ENCODE peak calls at places on chromosome 20, in ten cellular contexts. O is stomach, Q is endothelial cell of umbilical vein, B is K562, D is suprapubic skin, X is spleen, K is sigmoid colon, G is prostate gland, N is GM23338, I is breast epithelium. F is an unnamed sample.

GRCh38 chr20:51554538-51555165 is 12.1 kb upstream of the NFATC2 start:
- DNase-seq in I (no peak), D (no peak), K (no peak), O (no peak), G (no peak), X (no peak), N (no peak), B (no peak), Q (peak; percentile 75), F (no peak)

GRCh38 chr20:20710443-20710842 is 2.0 kb downstream of the RALGAPA2 start:
- DNase-seq in G (no peak), B (no peak), I (no peak), K (no peak), X (no peak), O (no peak), N (no peak), Q (no peak), D (no peak), F (no peak)

GRCh38 chr20:14879020-14879697 is 541.7 kb upstream of the FLRT3 start:
- DNase-seq in X (no peak), K (no peak), G (no peak), I (no peak), Q (peak; percentile 62), B (no peak), O (no peak), D (no peak), N (no peak), F (no peak)

GRCh38 chr20:34045294-34045693 is 51.6 kb downstream of the RALY start:
- DNase-seq in G (peak; percentile 11), I (no peak), B (peak; percentile 39), X (no peak), N (no peak), Q (peak; percentile 17), D (no peak), O (peak; percentile 43), K (peak; percentile 71), F (no peak)

GRCh38 chr20:1674990-1675389 is 17.4 kb upstream of the SIRPG start:
- DNase-seq in K (no peak), Q (no peak), I (no peak), N (no peak), X (no peak), B (no peak), D (no peak), G (no peak), O (no peak), F (no peak)

GRCh38 chr20:21396045-21396893 is 1.1 kb downstream of the NKX2-4 start:
- DNase-seq in N (peak; percentile 66), X (no peak), G (no peak), D (no peak), I (no peak), B (no peak), O (no peak), Q (peak; percentile 32), K (no peak), F (peak; percentile 86)

GRCh38 chr20:17500826-17501225 is 30.4 kb downstream of the BFSP1 start:
- DNase-seq in K (peak; percentile 42), Q (no peak), D (peak; percentile 75), X (no peak), O (no peak), N (no peak), I (no peak), G (no peak), B (no peak), F (peak; percentile 26)

GRCh38 chr20:12886618-12887363 is 122.0 kb upstream of the SPTLC3 start:
- DNase-seq in G (no peak), X (no peak), D (no peak), O (no peak), I (no peak), K (no peak), B (no peak), N (no peak), Q (no peak), F (no peak)

GRCh38 chr20:41969656-41970055 is 351.5 kb upstream of the CHD6 start:
- DNase-seq in X (peak; percentile 70), B (no peak), O (no peak), G (no peak), Q (no peak), D (no peak), K (no peak), N (no peak), I (peak; percentile 47), F (no peak)

GRCh38 chr20:57930328-57930727 is 220.5 kb upstream of the PMEPA1 start:
- DNase-seq in Q (no peak), O (no peak), I (no peak), G (no peak), D (no peak), K (no peak), N (no peak), X (no peak), B (no peak), F (no peak)

GRCh38 chr20:8790442-8791074 is 278.3 kb upstream of the PLCB4 start:
- DNase-seq in N (peak; percentile 76), K (no peak), I (no peak), G (no peak), Q (peak; percentile 75), O (peak; percentile 36), B (peak; percentile 15), D (no peak), X (no peak), F (no peak)

GRCh38 chr20:13302647-13303425 is 81.8 kb downstream of the ISM1 start:
- DNase-seq in K (no peak), N (peak; percentile 64), O (no peak), D (no peak), X (no peak), B (no peak), I (no peak), Q (peak; percentile 21), G (no peak), F (peak; percentile 30)

GRCh38 chr20:16158976-16159286 is 414.3 kb downstream of the KIF16B start:
- DNase-seq in B (no peak), O (no peak), K (no peak), Q (no peak), N (no peak), I (no peak), D (no peak), G (no peak), X (no peak), F (no peak)

GRCh38 chr20:51176846-51177245 is 153.9 kb upstream of the KCNG1 start:
- DNase-seq in K (no peak), X (no peak), Q (no peak), O (no peak), B (no peak), I (no peak), N (no peak), G (no peak), D (no peak), F (no peak)

GRCh38 chr20:7231303-7231702 is 463.8 kb downstream of the BMP2 start:
- DNase-seq in B (no peak), D (no peak), O (no peak), I (no peak), K (no peak), Q (no peak), X (no peak), G (no peak), N (no peak), F (no peak)

GRCh38 chr20:4160761-4161305 is 145.5 kb upstream of the RNF24 start:
- DNase-seq in K (peak; percentile 82), N (peak; percentile 39), Q (no peak), O (no peak), B (no peak), X (peak; percentile 82), I (no peak), G (no peak), D (no peak), F (peak; percentile 80)

GRCh38 chr20:1334761-1335160 is 5.8 kb upstream of the SDCBP2 start:
- DNase-seq in N (peak; percentile 36), Q (no peak), X (peak; percentile 24), K (no peak), B (no peak), I (peak; percentile 5), G (no peak), D (peak; percentile 29), O (no peak), F (no peak)

GRCh38 chr20:9070304-9070703 is 1.4 kb downstream of the PLCB4 start:
- DNase-seq in O (no peak), D (no peak), Q (no peak), K (no peak), X (no peak), B (no peak), G (no peak), I (no peak), N (no peak), F (no peak)

GRCh38 chr20:32650545-32650944 is 23.2 kb downstream of the C20orf203 start:
- DNase-seq in O (no peak), K (no peak), I (no peak), Q (no peak), G (no peak), B (peak; percentile 86), N (no peak), X (no peak), D (no peak), F (no peak)

GRCh38 chr20:49631074-49631716 is 63.3 kb upstream of the PTGIS start:
- DNase-seq in X (no peak), B (no peak), I (no peak), G (no peak), Q (no peak), K (no peak), N (no peak), D (no peak), O (no peak), F (no peak)
- H3K4me3 ChIP-seq in X (no peak overlapping the region), B (no peak overlapping the region), I (no peak overlapping the region), G (no peak overlapping the region), Q (no peak overlapping the region), K (no peak overlapping the region), N (no peak overlapping the region), D (no peak overlapping the region), O (no peak overlapping the region), F (no peak overlapping the region)

GRCh38 chr20:24755411-24755922 is 193.6 kb upstream of the CST7 start:
- DNase-seq in Q (no peak), B (no peak), K (no peak), N (no peak), G (no peak), D (no peak), I (no peak), O (peak; percentile 18), X (no peak), F (peak; percentile 12)
- H3K4me1 ChIP-seq in Q (no peaks in the 10 kb centered on the region), B (no peaks in the 10 kb centered on the region), K (no peaks in the 10 kb centered on the region), N (no peaks in the 10 kb centered on the region), G (no peaks in the 10 kb centered on the region), D (no peaks in the 10 kb centered on the region), I (no peaks in the 10 kb centered on the region), O (peaks cover 9% of the 10 kb centered on the region), X (no peaks in the 10 kb centered on the region), F (no peaks in the 10 kb centered on the region)

GRCh38 chr20:48295445-48295903 is 510.2 kb upstream of the SULF2 start:
- DNase-seq in B (no peak), K (no peak), D (no peak), G (no peak), Q (peak; percentile 95), N (peak; percentile 90), X (no peak), O (no peak), I (peak; percentile 43), F (no peak)
- TF ChIP-seq POLR2AphosphoS5 in B (no peak), K (peak; percentile 57), D (no peak), G (peak; percentile 54), Q (peak; percentile 78), N (no peak), X (no peak), O (peak; percentile 28), I (peak; percentile 29), F (no peak)

DNA sequence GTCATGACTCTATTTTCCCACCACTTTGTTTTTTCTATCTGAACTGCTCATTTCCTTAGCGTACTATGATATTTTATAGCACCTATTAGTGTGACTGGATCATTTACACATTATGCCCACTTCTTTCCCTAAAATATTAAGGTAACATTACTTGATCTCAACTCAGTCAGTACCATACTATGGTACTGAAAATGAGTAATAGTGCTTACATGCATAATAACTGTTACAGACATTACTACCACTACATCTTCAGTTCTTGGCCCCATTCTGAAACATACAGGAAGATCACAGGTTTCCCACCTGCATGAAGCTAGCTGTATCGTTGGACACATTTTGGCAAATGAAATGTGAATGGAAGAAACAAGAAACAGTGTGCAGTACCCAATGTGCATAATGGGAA is 108.7 kb upstream of the DOK5 start:
- DNase-seq in O (no peak), Q (no peak), D (no peak), K (no peak), X (no peak), N (no peak), B (no peak), G (no peak), I (no peak), F (no peak)
- H3K4me3 ChIP-seq in O (no peak overlapping the region), Q (no peak overlapping the region), D (no peak overlapping the region), K (no peak overlapping the region), X (no peak overlapping the region), N (no peak overlapping the region), B (no peak overlapping the region), G (no peak overlapping the region), I (no peak overlapping the region), F (no peak overlapping the region)